ENCODE peak calls at places on chromosomes 7 and 10, in ten cellular contexts. One of them, this sample, is unnamed.

GRCh38 chr10:79463578-79464496 is 18.4 kb upstream of the ZCCHC24 start:
- DNase-seq in activated CD8-positive, alpha-beta T cell treated with anti-CD3 and anti-CD28 coated beads for 36 hours: no peak
- DNase-seq in ecto neural progenitor cell: no peak
- DNase-seq in mesendoderm: no peak
- DNase-seq in HT-29: no peak
- DNase-seq in H9: peak; percentile 12
- DNase-seq in retinal pigment epithelial cell: no peak
- DNase-seq in NCI-H748 treated with DMSO at 0.1 percent for 48 hours: no peak
- DNase-seq in adrenal gland: no peak
- DNase-seq in stimulated activated CD8-positive, alpha-beta memory T cell treated with anti-CD3 and anti-CD28 coated beads, Interleukin-12 subunit alpha, Interleukin-12 subunit beta, amount 100 ng/mL, for 4 hours: no peak
- DNase-seq in this sample: no peak

GRCh38 chr10:122286872-122287271 is 15.8 kb downstream of the BTBD16 start:
- DNase-seq in NCI-H748 treated with DMSO at 0.1 percent for 48 hours: no peak
- DNase-seq in HT-29: no peak
- DNase-seq in stimulated activated CD8-positive, alpha-beta memory T cell treated with anti-CD3 and anti-CD28 coated beads, Interleukin-12 subunit alpha, Interleukin-12 subunit beta, amount 100 ng/mL, for 4 hours: no peak
- DNase-seq in adrenal gland: no peak
- DNase-seq in H9: peak; percentile 61
- DNase-seq in mesendoderm: peak; percentile 78
- DNase-seq in activated CD8-positive, alpha-beta T cell treated with anti-CD3 and anti-CD28 coated beads for 36 hours: no peak
- DNase-seq in retinal pigment epithelial cell: peak; percentile 23
- DNase-seq in ecto neural progenitor cell: no peak
- DNase-seq in this sample: no peak

GRCh38 chr10:79259834-79260233 is 87.4 kb upstream of the PPIF start:
- DNase-seq in H9: no peak
- DNase-seq in HT-29: no peak
- DNase-seq in ecto neural progenitor cell: no peak
- DNase-seq in NCI-H748 treated with DMSO at 0.1 percent for 48 hours: no peak
- DNase-seq in stimulated activated CD8-positive, alpha-beta memory T cell treated with anti-CD3 and anti-CD28 coated beads, Interleukin-12 subunit alpha, Interleukin-12 subunit beta, amount 100 ng/mL, for 4 hours: no peak
- DNase-seq in activated CD8-positive, alpha-beta T cell treated with anti-CD3 and anti-CD28 coated beads for 36 hours: no peak
- DNase-seq in adrenal gland: no peak
- DNase-seq in mesendoderm: no peak
- DNase-seq in retinal pigment epithelial cell: no peak
- DNase-seq in this sample: no peak

GRCh38 chr10:47419421-47419820 is 35.3 kb upstream of the ZNF488 start:
- DNase-seq in mesendoderm: no peak
- DNase-seq in stimulated activated CD8-positive, alpha-beta memory T cell treated with anti-CD3 and anti-CD28 coated beads, Interleukin-12 subunit alpha, Interleukin-12 subunit beta, amount 100 ng/mL, for 4 hours: no peak
- DNase-seq in ecto neural progenitor cell: no peak
- DNase-seq in NCI-H748 treated with DMSO at 0.1 percent for 48 hours: no peak
- DNase-seq in H9: no peak
- DNase-seq in HT-29: no peak
- DNase-seq in retinal pigment epithelial cell: no peak
- DNase-seq in adrenal gland: no peak
- DNase-seq in activated CD8-positive, alpha-beta T cell treated with anti-CD3 and anti-CD28 coated beads for 36 hours: no peak
- DNase-seq in this sample: no peak

GRCh38 chr10:49254556-49255318 is 44.2 kb upstream of the C10orf71 start:
- DNase-seq in activated CD8-positive, alpha-beta T cell treated with anti-CD3 and anti-CD28 coated beads for 36 hours: peak; percentile 48
- DNase-seq in mesendoderm: no peak
- DNase-seq in stimulated activated CD8-positive, alpha-beta memory T cell treated with anti-CD3 and anti-CD28 coated beads, Interleukin-12 subunit alpha, Interleukin-12 subunit beta, amount 100 ng/mL, for 4 hours: peak; percentile 39
- DNase-seq in HT-29: no peak
- DNase-seq in ecto neural progenitor cell: peak; percentile 48
- DNase-seq in H9: no peak
- DNase-seq in retinal pigment epithelial cell: no peak
- DNase-seq in adrenal gland: no peak
- DNase-seq in NCI-H748 treated with DMSO at 0.1 percent for 48 hours: no peak
- DNase-seq in this sample: peak; percentile 30

GRCh38 chr7:76293407-76293901 is 9.0 kb upstream of the HSPB1 start:
- DNase-seq in stimulated activated CD8-positive, alpha-beta memory T cell treated with anti-CD3 and anti-CD28 coated beads, Interleukin-12 subunit alpha, Interleukin-12 subunit beta, amount 100 ng/mL, for 4 hours: no peak
- DNase-seq in adrenal gland: no peak
- DNase-seq in mesendoderm: no peak
- DNase-seq in NCI-H748 treated with DMSO at 0.1 percent for 48 hours: no peak
- DNase-seq in H9: no peak
- DNase-seq in HT-29: peak; percentile 73
- DNase-seq in activated CD8-positive, alpha-beta T cell treated with anti-CD3 and anti-CD28 coated beads for 36 hours: no peak
- DNase-seq in ecto neural progenitor cell: no peak
- DNase-seq in retinal pigment epithelial cell: no peak
- DNase-seq in this sample: no peak

GRCh38 chr7:108178393-108178792 is 48.2 kb upstream of the LAMB4 start:
- DNase-seq in ecto neural progenitor cell: no peak
- DNase-seq in stimulated activated CD8-positive, alpha-beta memory T cell treated with anti-CD3 and anti-CD28 coated beads, Interleukin-12 subunit alpha, Interleukin-12 subunit beta, amount 100 ng/mL, for 4 hours: no peak
- DNase-seq in mesendoderm: no peak
- DNase-seq in retinal pigment epithelial cell: no peak
- DNase-seq in activated CD8-positive, alpha-beta T cell treated with anti-CD3 and anti-CD28 coated beads for 36 hours: no peak
- DNase-seq in HT-29: no peak
- DNase-seq in NCI-H748 treated with DMSO at 0.1 percent for 48 hours: peak; percentile 27
- DNase-seq in H9: no peak
- DNase-seq in adrenal gland: no peak
- DNase-seq in this sample: no peak

GRCh38 chr10:132298038-132298935 is 9.5 kb downstream of the STK32C start:
- DNase-seq in stimulated activated CD8-positive, alpha-beta memory T cell treated with anti-CD3 and anti-CD28 coated beads, Interleukin-12 subunit alpha, Interleukin-12 subunit beta, amount 100 ng/mL, for 4 hours: no peak
- DNase-seq in mesendoderm: no peak
- DNase-seq in H9: peak; percentile 27
- DNase-seq in HT-29: no peak
- DNase-seq in ecto neural progenitor cell: no peak
- DNase-seq in activated CD8-positive, alpha-beta T cell treated with anti-CD3 and anti-CD28 coated beads for 36 hours: no peak
- DNase-seq in NCI-H748 treated with DMSO at 0.1 percent for 48 hours: no peak
- DNase-seq in retinal pigment epithelial cell: no peak
- DNase-seq in adrenal gland: no peak
- DNase-seq in this sample: no peak

GRCh38 chr7:122148878-122149277 is 4.8 kb upstream of the AASS start:
- DNase-seq in HT-29: no peak
- DNase-seq in NCI-H748 treated with DMSO at 0.1 percent for 48 hours: no peak
- DNase-seq in adrenal gland: no peak
- DNase-seq in retinal pigment epithelial cell: no peak
- DNase-seq in stimulated activated CD8-positive, alpha-beta memory T cell treated with anti-CD3 and anti-CD28 coated beads, Interleukin-12 subunit alpha, Interleukin-12 subunit beta, amount 100 ng/mL, for 4 hours: no peak
- DNase-seq in activated CD8-positive, alpha-beta T cell treated with anti-CD3 and anti-CD28 coated beads for 36 hours: no peak
- DNase-seq in H9: no peak
- DNase-seq in ecto neural progenitor cell: no peak
- DNase-seq in mesendoderm: no peak
- DNase-seq in this sample: no peak

GRCh38 chr10:5854178-5854570 is 35.5 kb downstream of the ANKRD16 start:
- DNase-seq in adrenal gland: no peak
- DNase-seq in retinal pigment epithelial cell: no peak
- DNase-seq in HT-29: no peak
- DNase-seq in stimulated activated CD8-positive, alpha-beta memory T cell treated with anti-CD3 and anti-CD28 coated beads, Interleukin-12 subunit alpha, Interleukin-12 subunit beta, amount 100 ng/mL, for 4 hours: no peak
- DNase-seq in ecto neural progenitor cell: no peak
- DNase-seq in activated CD8-positive, alpha-beta T cell treated with anti-CD3 and anti-CD28 coated beads for 36 hours: no peak
- DNase-seq in mesendoderm: no peak
- DNase-seq in NCI-H748 treated with DMSO at 0.1 percent for 48 hours: no peak
- DNase-seq in H9: no peak
- DNase-seq in this sample: no peak

GRCh38 chr10:84243759-84244158 is 1.1 kb upstream of the RGR start:
- DNase-seq in mesendoderm: peak; percentile 44
- DNase-seq in activated CD8-positive, alpha-beta T cell treated with anti-CD3 and anti-CD28 coated beads for 36 hours: no peak
- DNase-seq in HT-29: no peak
- DNase-seq in ecto neural progenitor cell: no peak
- DNase-seq in H9: no peak
- DNase-seq in adrenal gland: no peak
- DNase-seq in stimulated activated CD8-positive, alpha-beta memory T cell treated with anti-CD3 and anti-CD28 coated beads, Interleukin-12 subunit alpha, Interleukin-12 subunit beta, amount 100 ng/mL, for 4 hours: no peak
- DNase-seq in NCI-H748 treated with DMSO at 0.1 percent for 48 hours: no peak
- DNase-seq in retinal pigment epithelial cell: no peak
- DNase-seq in this sample: no peak

GRCh38 chr7:1647961-1648631 is 22.0 kb upstream of the ELFN1 start:
- DNase-seq in activated CD8-positive, alpha-beta T cell treated with anti-CD3 and anti-CD28 coated beads for 36 hours: no peak
- DNase-seq in stimulated activated CD8-positive, alpha-beta memory T cell treated with anti-CD3 and anti-CD28 coated beads, Interleukin-12 subunit alpha, Interleukin-12 subunit beta, amount 100 ng/mL, for 4 hours: no peak
- DNase-seq in H9: no peak
- DNase-seq in mesendoderm: no peak
- DNase-seq in adrenal gland: peak; percentile 76
- DNase-seq in NCI-H748 treated with DMSO at 0.1 percent for 48 hours: no peak
- DNase-seq in ecto neural progenitor cell: peak; percentile 58
- DNase-seq in HT-29: no peak
- DNase-seq in retinal pigment epithelial cell: no peak
- DNase-seq in this sample: no peak

GRCh38 chr10:82668266-82668665 is 793.3 kb downstream of the NRG3 start:
- DNase-seq in ecto neural progenitor cell: no peak
- DNase-seq in mesendoderm: no peak
- DNase-seq in H9: no peak
- DNase-seq in activated CD8-positive, alpha-beta T cell treated with anti-CD3 and anti-CD28 coated beads for 36 hours: no peak
- DNase-seq in HT-29: no peak
- DNase-seq in NCI-H748 treated with DMSO at 0.1 percent for 48 hours: no peak
- DNase-seq in adrenal gland: no peak
- DNase-seq in stimulated activated CD8-positive, alpha-beta memory T cell treated with anti-CD3 and anti-CD28 coated beads, Interleukin-12 subunit alpha, Interleukin-12 subunit beta, amount 100 ng/mL, for 4 hours: no peak
- DNase-seq in retinal pigment epithelial cell: no peak
- DNase-seq in this sample: no peak

GRCh38 chr7:44634839-44635591 is 28.6 kb downstream of the OGDH start:
- DNase-seq in mesendoderm: no peak
- DNase-seq in activated CD8-positive, alpha-beta T cell treated with anti-CD3 and anti-CD28 coated beads for 36 hours: peak; percentile 31
- DNase-seq in stimulated activated CD8-positive, alpha-beta memory T cell treated with anti-CD3 and anti-CD28 coated beads, Interleukin-12 subunit alpha, Interleukin-12 subunit beta, amount 100 ng/mL, for 4 hours: no peak
- DNase-seq in adrenal gland: no peak
- DNase-seq in HT-29: peak; percentile 25
- DNase-seq in NCI-H748 treated with DMSO at 0.1 percent for 48 hours: no peak
- DNase-seq in ecto neural progenitor cell: no peak
- DNase-seq in retinal pigment epithelial cell: no peak
- DNase-seq in H9: no peak
- DNase-seq in this sample: peak; percentile 33

GRCh38 chr7:143250822-143251221 is 12.4 kb upstream of the GSTK1 start:
- DNase-seq in activated CD8-positive, alpha-beta T cell treated with anti-CD3 and anti-CD28 coated beads for 36 hours: no peak
- DNase-seq in HT-29: no peak
- DNase-seq in mesendoderm: no peak
- DNase-seq in stimulated activated CD8-positive, alpha-beta memory T cell treated with anti-CD3 and anti-CD28 coated beads, Interleukin-12 subunit alpha, Interleukin-12 subunit beta, amount 100 ng/mL, for 4 hours: no peak
- DNase-seq in NCI-H748 treated with DMSO at 0.1 percent for 48 hours: no peak
- DNase-seq in H9: no peak
- DNase-seq in retinal pigment epithelial cell: no peak
- DNase-seq in ecto neural progenitor cell: no peak
- DNase-seq in adrenal gland: no peak
- DNase-seq in this sample: no peak

GRCh38 chr10:45211576-45211975 is 103.8 kb downstream of the OR13A1 start:
- DNase-seq in adrenal gland: no peak
- DNase-seq in retinal pigment epithelial cell: no peak
- DNase-seq in H9: no peak
- DNase-seq in HT-29: no peak
- DNase-seq in mesendoderm: no peak
- DNase-seq in stimulated activated CD8-positive, alpha-beta memory T cell treated with anti-CD3 and anti-CD28 coated beads, Interleukin-12 subunit alpha, Interleukin-12 subunit beta, amount 100 ng/mL, for 4 hours: no peak
- DNase-seq in ecto neural progenitor cell: no peak
- DNase-seq in activated CD8-positive, alpha-beta T cell treated with anti-CD3 and anti-CD28 coated beads for 36 hours: no peak
- DNase-seq in NCI-H748 treated with DMSO at 0.1 percent for 48 hours: no peak
- DNase-seq in this sample: no peak

GRCh38 chr10:5584895-5585516 is 60.2 kb downstream of the CALML3 start:
- DNase-seq in adrenal gland: no peak
- DNase-seq in stimulated activated CD8-positive, alpha-beta memory T cell treated with anti-CD3 and anti-CD28 coated beads, Interleukin-12 subunit alpha, Interleukin-12 subunit beta, amount 100 ng/mL, for 4 hours: no peak
- DNase-seq in ecto neural progenitor cell: peak; percentile 45
- DNase-seq in HT-29: no peak
- DNase-seq in mesendoderm: peak; percentile 94
- DNase-seq in NCI-H748 treated with DMSO at 0.1 percent for 48 hours: no peak
- DNase-seq in H9: peak; percentile 49
- DNase-seq in retinal pigment epithelial cell: peak; percentile 71
- DNase-seq in activated CD8-positive, alpha-beta T cell treated with anti-CD3 and anti-CD28 coated beads for 36 hours: no peak
- DNase-seq in this sample: peak; percentile 33

GRCh38 chr7:130695840-130696239 is 9.5 kb upstream of the TSGA13 start:
- DNase-seq in NCI-H748 treated with DMSO at 0.1 percent for 48 hours: peak; percentile 17
- DNase-seq in H9: no peak
- DNase-seq in retinal pigment epithelial cell: no peak
- DNase-seq in activated CD8-positive, alpha-beta T cell treated with anti-CD3 and anti-CD28 coated beads for 36 hours: no peak
- DNase-seq in adrenal gland: peak; percentile 10
- DNase-seq in ecto neural progenitor cell: no peak
- DNase-seq in stimulated activated CD8-positive, alpha-beta memory T cell treated with anti-CD3 and anti-CD28 coated beads, Interleukin-12 subunit alpha, Interleukin-12 subunit beta, amount 100 ng/mL, for 4 hours: no peak
- DNase-seq in mesendoderm: peak; percentile 46
- DNase-seq in HT-29: peak; percentile 69
- DNase-seq in this sample: no peak

GRCh38 chr7:5300366-5300765 is 17.6 kb downstream of the SLC29A4 start:
- DNase-seq in retinal pigment epithelial cell: no peak
- DNase-seq in stimulated activated CD8-positive, alpha-beta memory T cell treated with anti-CD3 and anti-CD28 coated beads, Interleukin-12 subunit alpha, Interleukin-12 subunit beta, amount 100 ng/mL, for 4 hours: no peak
- DNase-seq in activated CD8-positive, alpha-beta T cell treated with anti-CD3 and anti-CD28 coated beads for 36 hours: no peak
- DNase-seq in NCI-H748 treated with DMSO at 0.1 percent for 48 hours: no peak
- DNase-seq in HT-29: no peak
- DNase-seq in adrenal gland: no peak
- DNase-seq in mesendoderm: no peak
- DNase-seq in ecto neural progenitor cell: no peak
- DNase-seq in H9: no peak
- DNase-seq in this sample: no peak

GRCh38 chr10:119284679-119285096 is 77.3 kb downstream of the GRK5 start:
- DNase-seq in mesendoderm: no peak
- DNase-seq in HT-29: no peak
- DNase-seq in retinal pigment epithelial cell: no peak
- DNase-seq in ecto neural progenitor cell: peak; percentile 34
- DNase-seq in activated CD8-positive, alpha-beta T cell treated with anti-CD3 and anti-CD28 coated beads for 36 hours: no peak
- DNase-seq in H9: no peak
- DNase-seq in adrenal gland: no peak
- DNase-seq in NCI-H748 treated with DMSO at 0.1 percent for 48 hours: no peak
- DNase-seq in stimulated activated CD8-positive, alpha-beta memory T cell treated with anti-CD3 and anti-CD28 coated beads, Interleukin-12 subunit alpha, Interleukin-12 subunit beta, amount 100 ng/mL, for 4 hours: no peak
- DNase-seq in this sample: no peak

GRCh38 chr10:73991846-73992245 is 6.1 kb upstream of the VCL start:
- DNase-seq in mesendoderm: no peak
- DNase-seq in retinal pigment epithelial cell: no peak
- DNase-seq in activated CD8-positive, alpha-beta T cell treated with anti-CD3 and anti-CD28 coated beads for 36 hours: peak; percentile 88
- DNase-seq in ecto neural progenitor cell: no peak
- DNase-seq in adrenal gland: peak; percentile 11
- DNase-seq in HT-29: no peak
- DNase-seq in H9: no peak
- DNase-seq in NCI-H748 treated with DMSO at 0.1 percent for 48 hours: no peak
- DNase-seq in stimulated activated CD8-positive, alpha-beta memory T cell treated with anti-CD3 and anti-CD28 coated beads, Interleukin-12 subunit alpha, Interleukin-12 subunit beta, amount 100 ng/mL, for 4 hours: peak; percentile 51
- DNase-seq in this sample: peak; percentile 86

GRCh38 chr10:77756319-77757232 is 119.0 kb upstream of the KCNMA1 start:
- DNase-seq in adrenal gland: peak; percentile 66
- DNase-seq in NCI-H748 treated with DMSO at 0.1 percent for 48 hours: peak; percentile 3
- DNase-seq in HT-29: peak; percentile 75
- DNase-seq in H9: peak; percentile 80
- DNase-seq in stimulated activated CD8-positive, alpha-beta memory T cell treated with anti-CD3 and anti-CD28 coated beads, Interleukin-12 subunit alpha, Interleukin-12 subunit beta, amount 100 ng/mL, for 4 hours: no peak
- DNase-seq in mesendoderm: peak; percentile 91
- DNase-seq in ecto neural progenitor cell: peak; percentile 61
- DNase-seq in retinal pigment epithelial cell: peak; percentile 24
- DNase-seq in activated CD8-positive, alpha-beta T cell treated with anti-CD3 and anti-CD28 coated beads for 36 hours: peak; percentile 55
- DNase-seq in this sample: peak; percentile 40

This sample was measured in activated CD4-positive, alpha-beta memory T cell treated with anti-CD3 and anti-CD28 coated beads for 36 hours.